ENCODE peak calls at places on chromosomes 11 and 22, in seven cellular contexts. One of them, this sample, is unnamed. For H3K9me3 and H3K36me3, the result is how much of the 10 kb centered on the place peaks cover.

GRCh38 chr22:35995772-35996171 is 32.9 kb downstream of the RBFOX2 start:
- DNase-seq in IMR-90: peak
- DNase-seq in fibroblast of lung: peak
- DNase-seq in left ventricle myocardium inferior: peak
- DNase-seq in CD4-positive, alpha-beta memory T cell: no peak
- DNase-seq in aorta: peak
- DNase-seq in psoas muscle: peak
- DNase-seq in this sample: no peak

GRCh38 chr11:117713676-117714075 is 83.3 kb downstream of the DSCAML1 start:
- DNase-seq in aorta: no peak
- DNase-seq in IMR-90: no peak
- DNase-seq in fibroblast of lung: no peak
- DNase-seq in left ventricle myocardium inferior: no peak
- DNase-seq in psoas muscle: no peak
- DNase-seq in CD4-positive, alpha-beta memory T cell: no peak
- DNase-seq in this sample: no peak

GRCh38 chr11:29564501-29564900 is 452.3 kb downstream of the KCNA4 start:
- DNase-seq in aorta: no peak
- DNase-seq in IMR-90: no peak
- DNase-seq in CD4-positive, alpha-beta memory T cell: no peak
- DNase-seq in fibroblast of lung: no peak
- DNase-seq in left ventricle myocardium inferior: no peak
- DNase-seq in psoas muscle: no peak
- DNase-seq in this sample: no peak

GRCh38 chr11:70557742-70558485 is 159.6 kb downstream of the CTTN start:
- DNase-seq in left ventricle myocardium inferior: no peak
- DNase-seq in fibroblast of lung: no peak
- DNase-seq in psoas muscle: peak
- DNase-seq in CD4-positive, alpha-beta memory T cell: no peak
- DNase-seq in IMR-90: no peak
- DNase-seq in aorta: no peak
- DNase-seq in this sample: no peak

GRCh38 chr22:50695421-50696250 is 23.0 kb downstream of the SHANK3 start:
- DNase-seq in psoas muscle: peak
- DNase-seq in fibroblast of lung: no peak
- DNase-seq in IMR-90: no peak
- DNase-seq in CD4-positive, alpha-beta memory T cell: no peak
- DNase-seq in aorta: peak
- DNase-seq in left ventricle myocardium inferior: no peak
- DNase-seq in this sample: peak

GRCh38 chr11:12330491-12331231 is 46.7 kb upstream of the PARVA start:
- DNase-seq in psoas muscle: no peak
- DNase-seq in fibroblast of lung: peak
- DNase-seq in aorta: no peak
- DNase-seq in left ventricle myocardium inferior: no peak
- DNase-seq in IMR-90: peak
- DNase-seq in CD4-positive, alpha-beta memory T cell: peak
- DNase-seq in this sample: no peak

GRCh38 chr22:44869196-44869595 is 116.8 kb downstream of the ARHGAP8 start:
- DNase-seq in IMR-90: peak
- DNase-seq in aorta: no peak
- DNase-seq in fibroblast of lung: no peak
- DNase-seq in CD4-positive, alpha-beta memory T cell: no peak
- DNase-seq in psoas muscle: no peak
- DNase-seq in left ventricle myocardium inferior: no peak
- DNase-seq in this sample: no peak

GRCh38 chr22:24590596-24591173 is 2.2 kb downstream of the LRRC75B start:
- DNase-seq in IMR-90: no peak
- DNase-seq in psoas muscle: no peak
- DNase-seq in CD4-positive, alpha-beta memory T cell: no peak
- DNase-seq in aorta: peak
- DNase-seq in left ventricle myocardium inferior: no peak
- DNase-seq in fibroblast of lung: no peak
- DNase-seq in this sample: no peak

GRCh38 chr11:73274722-73275380 is 2.7 kb downstream of the P2RY6 start:
- DNase-seq in CD4-positive, alpha-beta memory T cell: no peak
- DNase-seq in fibroblast of lung: no peak
- DNase-seq in psoas muscle: no peak
- DNase-seq in aorta: peak
- DNase-seq in left ventricle myocardium inferior: no peak
- DNase-seq in IMR-90: no peak
- DNase-seq in this sample: peak

GRCh38 chr11:16356057-16356750 is at the start of gene SOX6:
- DNase-seq in CD4-positive, alpha-beta memory T cell: no peak
- DNase-seq in fibroblast of lung: peak
- DNase-seq in psoas muscle: no peak
- DNase-seq in aorta: no peak
- DNase-seq in left ventricle myocardium inferior: no peak
- DNase-seq in IMR-90: peak
- DNase-seq in this sample: no peak

GRCh38 chr22:49627217-49628181 is 200.2 kb downstream of the BRD1 start:
- DNase-seq in fibroblast of lung: no peak
- DNase-seq in CD4-positive, alpha-beta memory T cell: no peak
- DNase-seq in IMR-90: no peak
- DNase-seq in aorta: peak
- DNase-seq in psoas muscle: peak
- DNase-seq in left ventricle myocardium inferior: no peak
- DNase-seq in this sample: peak

GRCh38 chr22:49628351-49629023 is 199.2 kb downstream of the BRD1 start:
- DNase-seq in fibroblast of lung: no peak
- DNase-seq in CD4-positive, alpha-beta memory T cell: no peak
- DNase-seq in IMR-90: no peak
- DNase-seq in aorta: peak
- DNase-seq in left ventricle myocardium inferior: no peak
- DNase-seq in psoas muscle: peak
- DNase-seq in this sample: no peak

GRCh38 chr22:49629024-49629570 is 198.6 kb downstream of the BRD1 start:
- DNase-seq in psoas muscle: no peak
- DNase-seq in left ventricle myocardium inferior: no peak
- DNase-seq in fibroblast of lung: no peak
- DNase-seq in CD4-positive, alpha-beta memory T cell: no peak
- DNase-seq in aorta: peak
- DNase-seq in IMR-90: no peak
- DNase-seq in this sample: peak

GRCh38 chr22:49630448-49630946 is 197.2 kb downstream of the BRD1 start:
- DNase-seq in psoas muscle: no peak
- DNase-seq in CD4-positive, alpha-beta memory T cell: no peak
- DNase-seq in fibroblast of lung: no peak
- DNase-seq in left ventricle myocardium inferior: no peak
- DNase-seq in IMR-90: no peak
- DNase-seq in aorta: no peak
- DNase-seq in this sample: peak

DNA sequence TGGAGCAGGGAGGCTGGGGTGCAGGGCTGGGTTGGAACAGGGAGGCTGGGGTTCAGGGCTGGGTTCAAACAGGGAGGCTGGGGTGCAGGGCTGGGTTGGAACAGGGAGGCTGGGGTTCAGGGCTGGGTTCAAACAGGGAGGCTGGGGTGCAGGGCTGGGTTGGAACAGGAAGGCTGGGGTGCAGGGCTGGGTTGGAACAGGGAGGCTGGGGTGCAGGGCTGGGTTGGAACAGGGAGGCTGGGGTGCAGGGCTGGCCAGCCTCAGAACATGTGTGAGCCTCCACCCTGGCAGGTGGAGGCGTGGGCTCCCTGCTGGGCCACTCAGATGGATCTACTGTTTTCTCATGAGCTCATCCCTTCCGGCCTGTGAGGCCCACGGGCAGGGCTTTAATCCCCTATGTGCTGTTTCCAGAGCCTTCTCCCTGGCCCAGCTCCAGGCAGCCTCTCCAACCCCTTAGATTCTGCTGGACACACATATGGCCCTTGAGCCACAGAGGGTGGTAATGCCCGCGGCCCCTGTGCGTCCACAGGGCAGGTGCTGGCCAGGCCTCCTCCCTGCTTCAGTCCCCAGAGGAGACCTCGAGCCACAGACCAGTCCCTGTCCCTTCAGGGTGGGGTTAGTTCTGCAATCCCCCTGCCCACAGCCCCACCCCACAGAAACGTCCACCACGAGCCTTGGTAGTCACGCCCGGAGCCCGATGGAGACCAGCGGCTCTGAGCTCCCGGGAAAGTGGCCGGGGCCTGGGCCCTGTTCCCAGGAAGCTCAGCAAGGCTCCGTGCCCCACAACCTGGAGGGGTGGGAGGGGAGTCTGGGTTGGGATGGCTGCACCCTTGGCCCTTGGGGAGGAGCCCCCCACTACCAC is 197.9 kb downstream of the BRD1 start:
- DNase-seq in aorta: peak
- DNase-seq in CD4-positive, alpha-beta memory T cell: no peak
- DNase-seq in IMR-90: no peak
- DNase-seq in left ventricle myocardium inferior: no peak
- DNase-seq in psoas muscle: no peak
- DNase-seq in fibroblast of lung: no peak
- DNase-seq in this sample: peak
- H3K9me3 ChIP-seq in aorta: under half
- H3K9me3 ChIP-seq in CD4-positive, alpha-beta memory T cell: under half
- H3K9me3 ChIP-seq in IMR-90: under half
- H3K9me3 ChIP-seq in left ventricle myocardium inferior: under half
- H3K9me3 ChIP-seq in psoas muscle: under half
- H3K9me3 ChIP-seq in fibroblast of lung: under half
- H3K9me3 ChIP-seq in this sample: under half

DNA sequence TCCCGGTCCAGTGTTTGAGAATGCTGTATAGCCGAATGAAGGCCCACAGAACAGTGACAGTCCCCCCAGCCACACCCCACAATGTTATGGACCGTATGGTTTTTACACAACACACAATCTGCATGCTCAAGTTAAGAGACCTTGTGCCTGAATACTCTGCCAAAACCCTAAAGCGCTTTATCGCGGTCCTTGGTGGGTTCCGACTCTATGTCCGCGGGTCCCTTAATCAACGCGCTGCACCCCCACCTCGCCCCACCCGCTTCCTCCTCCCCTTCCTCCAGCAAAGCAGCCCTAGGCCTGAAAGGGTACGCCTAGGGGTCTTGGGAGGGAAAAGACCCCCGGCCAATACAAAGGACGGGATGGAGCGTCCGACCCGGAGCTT is 442 bp downstream of the COPB1 start:
- DNase-seq in IMR-90: peak
- DNase-seq in psoas muscle: no peak
- DNase-seq in aorta: no peak
- DNase-seq in left ventricle myocardium inferior: peak
- DNase-seq in CD4-positive, alpha-beta memory T cell: no peak
- DNase-seq in fibroblast of lung: peak
- DNase-seq in this sample: peak
- H3K4me3 ChIP-seq in IMR-90: peak
- H3K4me3 ChIP-seq in psoas muscle: peak
- H3K4me3 ChIP-seq in aorta: peak
- H3K4me3 ChIP-seq in left ventricle myocardium inferior: peak
- H3K4me3 ChIP-seq in CD4-positive, alpha-beta memory T cell: peak
- H3K4me3 ChIP-seq in fibroblast of lung: peak
- H3K4me3 ChIP-seq in this sample: peak

DNA sequence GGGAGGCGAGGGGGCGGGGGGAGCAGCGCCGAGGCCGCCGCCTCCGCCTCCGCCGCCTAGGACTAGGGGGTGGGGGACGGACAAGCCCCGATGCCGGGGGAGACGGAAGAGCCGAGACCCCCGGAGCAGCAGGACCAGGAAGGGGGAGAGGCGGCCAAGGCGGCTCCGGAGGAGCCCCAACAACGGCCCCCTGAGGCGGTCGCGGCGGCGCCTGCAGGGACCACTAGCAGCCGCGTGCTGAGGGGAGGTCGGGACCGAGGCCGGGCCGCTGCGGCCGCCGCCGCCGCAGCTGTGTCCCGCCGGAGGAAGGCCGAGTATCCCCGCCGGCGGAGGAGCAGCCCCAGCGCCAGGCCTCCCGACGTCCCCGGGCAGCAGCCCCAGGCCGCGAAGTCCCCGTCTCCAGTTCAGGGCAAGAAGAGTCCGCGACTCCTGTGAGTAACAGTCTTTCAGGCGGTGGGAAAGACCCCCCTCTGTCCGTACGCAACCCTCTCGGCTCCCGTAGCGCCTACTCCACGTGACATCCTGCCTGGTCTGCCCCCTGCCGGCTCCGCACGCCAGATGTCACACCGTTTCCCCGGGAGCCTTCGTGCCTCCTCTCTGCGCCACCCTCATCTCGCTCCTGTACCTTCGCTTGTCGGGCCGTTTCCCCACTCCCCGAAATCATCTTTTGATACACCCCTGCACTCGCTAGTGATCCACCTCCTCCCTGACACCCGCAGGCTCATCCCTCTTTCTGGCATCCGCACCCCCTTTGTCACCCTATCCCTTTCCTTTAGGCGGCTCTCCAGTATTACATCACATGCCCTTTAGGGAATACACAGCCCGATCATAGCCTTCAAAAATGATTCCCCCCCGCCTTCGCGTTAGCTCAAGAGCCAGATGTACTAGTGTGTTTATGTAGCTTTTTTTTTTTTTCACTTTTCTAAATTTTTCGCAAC is 598 bp downstream of the ZFP91 start:
- DNase-seq in CD4-positive, alpha-beta memory T cell: peak
- DNase-seq in IMR-90: peak
- DNase-seq in left ventricle myocardium inferior: peak
- DNase-seq in fibroblast of lung: peak
- DNase-seq in aorta: peak
- DNase-seq in psoas muscle: peak
- DNase-seq in this sample: peak
- H3K36me3 ChIP-seq in CD4-positive, alpha-beta memory T cell: under half
- H3K36me3 ChIP-seq in IMR-90: under half
- H3K36me3 ChIP-seq in left ventricle myocardium inferior: under half
- H3K36me3 ChIP-seq in fibroblast of lung: under half
- H3K36me3 ChIP-seq in aorta: under half
- H3K36me3 ChIP-seq in psoas muscle: under half
- H3K36me3 ChIP-seq in this sample: under half

DNA sequence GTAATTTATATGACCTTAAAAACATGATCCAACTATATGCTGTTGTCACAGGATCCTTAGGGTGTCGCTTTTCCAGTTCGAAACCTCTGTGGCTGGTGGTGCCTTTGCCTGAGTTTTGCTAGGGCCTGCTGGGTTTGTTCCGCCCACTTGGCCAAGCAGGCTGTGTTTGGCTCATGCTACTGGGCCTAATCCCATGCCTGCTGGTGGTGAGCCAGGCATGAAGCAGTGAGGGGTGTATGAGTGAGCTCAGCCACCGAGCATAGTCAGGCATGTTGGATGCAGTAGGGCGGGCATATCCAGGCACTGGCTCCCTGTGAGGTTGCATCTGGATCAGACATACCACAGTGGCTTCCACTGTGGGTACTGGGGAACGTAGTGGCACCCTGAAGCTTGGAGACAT is 16.3 kb downstream of the NPAT start:
- DNase-seq in aorta: no peak
- DNase-seq in IMR-90: no peak
- DNase-seq in left ventricle myocardium inferior: no peak
- DNase-seq in fibroblast of lung: no peak
- DNase-seq in CD4-positive, alpha-beta memory T cell: no peak
- DNase-seq in psoas muscle: peak
- DNase-seq in this sample: no peak
- H3K9me3 ChIP-seq in aorta: under half
- H3K9me3 ChIP-seq in IMR-90: under half
- H3K9me3 ChIP-seq in left ventricle myocardium inferior: under half
- H3K9me3 ChIP-seq in fibroblast of lung: under half
- H3K9me3 ChIP-seq in CD4-positive, alpha-beta memory T cell: under half
- H3K9me3 ChIP-seq in psoas muscle: under half
- H3K9me3 ChIP-seq in this sample: under half

This sample was measured in right lobe of liver.